ENCODE peak calls at places on chromosomes 11 and 22, in six cellular contexts. X is stimulated activated CD4-positive, alpha-beta T cell treated with anti-CD3 and anti-CD28 coated beads, Interleukin-2, amount 100 ng/mL, for 24 hours; V is memory B cell; H is activated naive CD8-positive, alpha-beta T cell treated with anti-CD3 and anti-CD28 coated beads, Interleukin-2, amount 50 U/mL, for 24 hours; E is lower lobe of right lung; L is EH. J is an unnamed sample.

GRCh38 chr22:45584621-45585436 is 82.1 kb downstream of the FBLN1 start:
- DNase-seq in X (no peak), V (no peak), H (no peak), E (peak; percentile 39), L (peak; percentile 59), J (no peak)

GRCh38 chr11:74179234-74180126 is 8.4 kb downstream of the PPME1 start:
- DNase-seq in X (no peak), V (no peak), H (no peak), E (no peak), L (peak; percentile 52), J (no peak)

GRCh38 chr11:44032304-44033085 is 15.3 kb upstream of the ACCSL start:
- DNase-seq in X (no peak), V (no peak), H (no peak), E (peak; percentile 75), L (peak; percentile 65), J (no peak)

GRCh38 chr11:21430532-21430931 is 761.1 kb downstream of the NELL1 start:
- DNase-seq in X (no peak), V (no peak), H (no peak), E (no peak), L (no peak), J (no peak)

GRCh38 chr11:31560842-31561476 is 51.4 kb downstream of the ELP4 start:
- DNase-seq in X (no peak), V (no peak), H (no peak), E (no peak), L (no peak), J (no peak)

GRCh38 chr11:61071880-61072279 is 30.4 kb upstream of the CD5 start:
- DNase-seq in X (no peak), V (no peak), H (no peak), E (no peak), L (no peak), J (no peak)

GRCh38 chr11:78319453-78319955 is 98.1 kb downstream of the GAB2 start:
- DNase-seq in X (no peak), V (no peak), H (no peak), E (no peak), L (peak; percentile 75), J (peak; percentile 8)

GRCh38 chr11:29782447-29782846 is 234.4 kb downstream of the KCNA4 start:
- DNase-seq in X (no peak), V (no peak), H (no peak), E (no peak), L (no peak), J (no peak)

GRCh38 chr22:45296628-45297297 is 12.0 kb downstream of the UPK3A start:
- DNase-seq in X (no peak), V (no peak), H (no peak), E (no peak), L (no peak), J (no peak)

GRCh38 chr11:68825603-68826002 is 16.1 kb downstream of the CPT1A start:
- DNase-seq in X (peak; percentile 60), V (no peak), H (peak; percentile 54), E (no peak), L (peak; percentile 45), J (no peak)

GRCh38 chr11:74000770-74001169 is 8.1 kb downstream of the UCP3 start:
- DNase-seq in X (no peak), V (no peak), H (no peak), E (no peak), L (no peak), J (no peak)

GRCh38 chr11:1263036-1263435 is 40.2 kb downstream of the MUC5B start:
- DNase-seq in X (no peak), V (no peak), H (peak; percentile 22), E (peak; percentile 47), L (peak; percentile 11), J (no peak)

GRCh38 chr11:126575849-126576248 is 220.4 kb downstream of the ST3GAL4 start:
- DNase-seq in X (no peak), V (no peak), H (no peak), E (no peak), L (no peak), J (no peak)

GRCh38 chr11:118572914-118573550 is 823 bp downstream of the ARCN1 start:
- DNase-seq in X (peak; percentile 19), V (no peak), H (peak; percentile 8), E (no peak), L (peak; percentile 72), J (peak; percentile 16)

GRCh38 chr11:9748361-9748970 is 84.6 kb downstream of the SWAP70 start:
- DNase-seq in X (peak; percentile 61), V (no peak), H (peak; percentile 60), E (peak; percentile 68), L (peak; percentile 84), J (peak; percentile 88)

GRCh38 chr11:132058211-132058772 is 687.9 kb downstream of the NTM start:
- DNase-seq in X (no peak), V (no peak), H (no peak), E (no peak), L (peak; percentile 67), J (no peak)

GRCh38 chr11:16925495-16926065 is 88.6 kb downstream of the PLEKHA7 start:
- DNase-seq in X (peak; percentile 40), V (no peak), H (peak; percentile 36), E (peak; percentile 62), L (peak; percentile 26), J (peak; percentile 43)

GRCh38 chr22:45009881-45010531 is at the start of gene PHF21B:
- DNase-seq in X (peak; percentile 49), V (no peak), H (peak; percentile 51), E (no peak), L (peak; percentile 33), J (peak; percentile 61)

GRCh38 chr11:9347100-9347499 is 32.7 kb upstream of the TMEM41B start:
- DNase-seq in X (no peak), V (no peak), H (no peak), E (no peak), L (peak; percentile 44), J (no peak)

GRCh38 chr11:72232260-72233055 is 7.9 kb downstream of the INPPL1 start:
- DNase-seq in X (no peak), V (no peak), H (no peak), E (no peak), L (no peak), J (no peak)

GRCh38 chr11:45543808-45544422 is 121.5 kb downstream of the CHST1 start:
- DNase-seq in X (peak; percentile 7), V (no peak), H (peak; percentile 5), E (no peak), L (peak; percentile 37), J (no peak)

GRCh38 chr11:8092587-8093424 is 11.8 kb downstream of the TUB start:
- DNase-seq in X (peak; percentile 67), V (no peak), H (peak; percentile 59), E (peak; percentile 67), L (peak; percentile 80), J (peak; percentile 81)

GRCh38 chr22:44884968-44885805 is 124.6 kb downstream of the PHF21B start:
- DNase-seq in X (no peak), V (no peak), H (no peak), E (no peak), L (no peak), J (no peak)

GRCh38 chr22:30541979-30542810 is 4.3 kb downstream of the SEC14L6 start:
- DNase-seq in X (peak; percentile 4), V (no peak), H (no peak), E (peak; percentile 57), L (no peak), J (no peak)

GRCh38 chr22:45518580-45518991 is 15.9 kb downstream of the FBLN1 start:
- DNase-seq in X (no peak), V (no peak), H (no peak), E (no peak), L (no peak), J (peak; percentile 33)